ENCODE peak calls at places on chromosomes 16 and 17, in six cellular contexts. Z, Y, L, I, R and Q are unnamed samples. For H3K4me1, the result is how much of the 10 kb centered on the place peaks cover.

GRCh38 chr17:28480278-28480677 is 6.8 kb downstream of the SLC13A2 start:
- DNase-seq in Z (no peak), Y (no peak), L (no peak), I (no peak), R (no peak), Q (no peak)

GRCh38 chr16:29124828-29125227 is 140.0 kb downstream of the LAT start:
- DNase-seq in Z (no peak), Y (no peak), L (no peak), I (no peak), R (no peak), Q (no peak)

GRCh38 chr17:64448665-64449512 is at the start of gene MILR1:
- DNase-seq in Z (peak), Y (peak), L (no peak), I (peak), R (no peak), Q (no peak)

GRCh38 chr17:63685021-63685420 is 14.9 kb downstream of the LIMD2 start:
- DNase-seq in Z (no peak), Y (no peak), L (no peak), I (no peak), R (no peak), Q (no peak)

GRCh38 chr16:12141556-12141955 is 165.0 kb downstream of the SNX29 start:
- DNase-seq in Z (no peak), Y (no peak), L (no peak), I (no peak), R (no peak), Q (no peak)

GRCh38 chr16:75462804-75463203 is 1.7 kb downstream of the TMEM170A start:
- DNase-seq in Z (no peak), Y (no peak), L (no peak), I (no peak), R (no peak), Q (no peak)

GRCh38 chr16:74626741-74627416 is 20.0 kb upstream of the GLG1 start:
- DNase-seq in Z (no peak), Y (no peak), L (no peak), I (no peak), R (no peak), Q (no peak)

GRCh38 chr17:65092262-65092661 is 35.7 kb upstream of the GNA13 start:
- DNase-seq in Z (no peak), Y (no peak), L (no peak), I (peak), R (no peak), Q (no peak)

GRCh38 chr16:3038256-3038655 is 1.5 kb upstream of the BICDL2 start:
- DNase-seq in Z (no peak), Y (no peak), L (no peak), I (no peak), R (no peak), Q (no peak)

GRCh38 chr16:25065899-25066298 is 45.6 kb upstream of the LCMT1 start:
- DNase-seq in Z (no peak), Y (no peak), L (no peak), I (no peak), R (no peak), Q (peak)

DNA sequence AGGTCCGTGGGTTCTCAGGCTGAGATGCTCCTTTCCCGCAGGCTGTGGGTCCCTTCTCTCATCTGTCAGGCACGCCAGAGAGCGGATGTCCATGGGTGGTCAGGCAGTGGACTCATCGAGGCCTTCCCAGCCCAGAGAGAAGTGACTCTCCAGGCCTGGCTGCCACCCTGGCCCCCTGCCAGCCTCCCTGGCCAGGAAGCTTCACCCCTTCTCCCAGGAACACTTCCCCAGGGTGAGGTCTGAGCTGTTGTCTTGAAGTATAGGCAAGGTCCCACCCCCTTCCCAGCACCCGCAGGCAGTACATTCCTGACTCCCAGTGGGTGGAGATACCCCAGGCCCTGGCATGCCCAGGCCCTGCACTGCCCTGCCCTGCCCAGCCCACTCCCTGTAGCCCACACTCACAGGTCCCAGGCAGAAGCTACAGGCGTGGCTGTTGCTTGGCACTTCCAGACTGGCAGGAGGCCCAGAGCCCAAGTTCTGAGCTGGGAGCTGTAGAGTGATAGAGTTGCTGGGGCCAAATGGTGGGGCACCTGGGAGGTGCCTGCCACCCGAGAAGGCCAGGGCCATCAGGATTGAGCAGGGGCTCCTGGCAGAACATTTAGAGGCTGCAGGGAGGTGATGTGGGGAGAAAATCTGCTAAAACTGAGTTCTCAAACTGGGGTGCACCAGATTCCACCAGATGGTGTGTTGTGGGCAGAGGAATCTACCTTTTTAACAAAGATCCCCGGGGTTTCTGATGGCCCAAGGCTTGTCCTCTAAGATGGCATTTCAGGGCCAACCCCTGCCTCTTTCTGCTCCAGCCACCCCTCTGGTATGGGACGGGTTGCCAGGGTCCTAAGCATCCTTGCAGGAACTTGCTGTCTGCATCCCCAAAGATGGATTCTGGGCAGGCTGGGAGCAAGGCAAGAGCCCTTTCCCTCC is 6.7 kb downstream of the ITGA3 start:
- DNase-seq in Z (peak), Y (peak), L (no peak), I (peak), R (peak), Q (peak)
- TF ChIP-seq POLR2A in Z (peak), Y (peak), L (no peak), I (peak), R (peak), Q (no peak)

DNA sequence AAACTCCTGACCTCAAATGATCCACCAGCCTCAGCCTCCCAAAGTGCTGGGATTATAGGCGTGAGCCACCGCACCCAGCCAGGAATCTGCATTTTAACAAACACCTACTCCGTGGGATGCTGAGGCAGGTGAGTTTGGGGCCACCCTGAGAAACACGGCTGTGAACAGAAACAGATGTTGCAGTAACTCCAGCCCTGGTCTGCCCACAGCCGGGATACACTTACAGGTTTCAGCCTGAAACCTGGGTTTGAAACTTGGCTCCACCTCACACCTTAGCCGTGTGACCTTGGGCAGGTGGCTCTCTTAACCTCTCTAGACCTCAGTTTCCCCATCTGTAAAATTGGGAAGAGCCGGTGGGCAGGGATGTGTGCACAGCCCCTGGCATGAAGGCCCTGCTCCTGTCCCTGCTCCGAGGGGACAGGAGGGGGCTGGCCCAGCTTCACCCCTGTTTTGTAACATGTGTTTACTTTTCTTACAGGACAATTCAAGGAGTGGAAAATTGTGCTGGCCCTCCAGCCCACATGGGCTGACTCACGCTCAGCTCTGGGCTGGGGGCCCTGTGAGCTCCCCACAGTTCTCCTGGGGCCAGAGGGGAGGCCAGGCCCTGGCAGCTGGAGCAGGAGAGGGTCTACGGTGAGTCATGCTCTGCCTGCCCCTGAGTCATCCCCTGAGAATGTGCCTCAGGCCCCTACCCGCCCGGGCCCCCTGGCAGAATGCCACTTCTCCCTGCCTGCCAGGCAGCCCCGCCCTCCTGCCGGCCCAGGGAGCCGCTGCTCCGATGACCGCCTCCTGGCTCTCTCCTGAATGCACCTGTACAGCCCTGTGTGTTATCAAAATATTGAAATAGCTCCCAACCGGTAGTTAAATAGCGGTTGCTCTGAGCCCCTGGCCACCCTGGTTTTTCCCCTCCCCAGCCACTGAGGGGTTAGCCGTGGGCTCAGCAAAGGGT is 7.7 kb upstream of the PPL start:
- DNase-seq in Z (peak), Y (peak), L (peak), I (peak), R (peak), Q (peak)
- H3K4me1 ChIP-seq in Z (under half), Y (under half), L (under half), I (half or more), R (under half), Q (under half)

GRCh38 chr16:84617631-84618427 is at the start of gene COTL1:
- DNase-seq in Z (peak), Y (peak), L (peak), I (peak), R (peak), Q (peak)
- TF ChIP-seq POLR2A in Z (peak), Y (peak), L (no peak), I (peak), R (peak), Q (peak)

DNA sequence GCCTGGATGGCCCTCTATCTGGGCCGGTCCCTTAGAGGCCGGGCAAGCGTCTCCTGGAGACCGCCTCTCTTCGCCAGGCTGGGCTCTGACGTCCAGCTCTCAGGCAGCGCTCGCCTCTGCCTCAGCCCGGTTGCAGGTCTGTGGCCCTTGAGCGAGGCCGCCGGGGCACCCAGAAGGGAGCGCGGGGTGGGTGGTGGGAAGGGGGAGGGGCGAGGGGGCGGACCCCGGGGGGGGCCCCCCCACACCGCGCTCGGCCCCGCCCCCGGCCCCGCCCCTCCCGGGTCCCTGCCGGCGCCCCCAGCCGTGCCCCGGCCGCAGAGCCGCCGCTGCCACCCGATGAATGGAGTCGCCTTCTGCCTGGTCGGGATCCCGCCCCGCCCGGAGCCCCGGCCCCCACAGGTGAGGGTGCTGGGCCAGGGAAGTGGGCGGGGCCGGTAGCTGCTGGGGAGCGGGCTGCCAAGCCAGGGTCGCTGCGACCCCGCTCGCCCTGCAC is at the start of gene ARHGAP23:
- DNase-seq in Z (peak), Y (no peak), L (no peak), I (peak), R (peak), Q (peak)
- H3K4me1 ChIP-seq in Z (half or more), Y (under half), L (half or more), I (under half), R (under half), Q (under half)

GRCh38 chr17:48276776-48277175 is 153.2 kb downstream of the SKAP1 start:
- DNase-seq in Z (no peak), Y (no peak), L (no peak), I (no peak), R (no peak), Q (no peak)
- TF ChIP-seq POLR2A in Z (no peak), Y (no peak), L (no peak), I (no peak), R (no peak), Q (no peak)

GRCh38 chr17:77207689-77208216 is 67.0 kb downstream of the SEC14L1 start:
- DNase-seq in Z (no peak), Y (no peak), L (no peak), I (no peak), R (no peak), Q (no peak)

GRCh38 chr17:77210331-77210730 is 69.6 kb downstream of the SEC14L1 start:
- DNase-seq in Z (no peak), Y (peak), L (no peak), I (no peak), R (no peak), Q (no peak)

GRCh38 chr17:77208217-77208808 is 67.5 kb downstream of the SEC14L1 start:
- DNase-seq in Z (peak), Y (peak), L (no peak), I (no peak), R (no peak), Q (no peak)

GRCh38 chr17:77208856-77209255 is 68.1 kb downstream of the SEC14L1 start:
- DNase-seq in Z (no peak), Y (no peak), L (no peak), I (no peak), R (no peak), Q (no peak)

DNA sequence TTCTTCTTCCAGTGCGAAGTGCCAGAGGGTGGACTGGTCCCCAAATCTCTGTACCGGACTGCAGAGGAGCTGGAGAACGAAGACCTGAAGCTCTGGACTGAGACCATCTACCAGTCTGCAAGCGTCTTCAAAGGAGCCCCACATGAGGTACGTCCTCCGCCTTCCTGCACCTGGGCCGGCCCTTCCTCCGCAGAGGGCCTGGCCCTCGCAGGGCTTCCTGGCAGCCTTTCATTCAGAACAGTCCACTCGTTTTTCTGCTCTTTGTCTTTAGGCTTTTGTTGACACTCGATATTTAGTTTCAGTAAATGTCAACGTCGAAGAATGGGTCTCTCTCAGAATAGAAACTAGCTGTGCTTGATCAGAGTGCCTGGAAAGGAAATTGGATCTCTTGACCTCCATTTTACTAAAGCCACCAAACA is 68.6 kb downstream of the SEC14L1 start:
- DNase-seq in Z (no peak), Y (no peak), L (no peak), I (no peak), R (no peak), Q (no peak)
- H3K4me1 ChIP-seq in Z (half or more), Y (under half), L (under half), I (under half), R (under half), Q (under half)

GRCh38 chr17:7557825-7558543 is 566 bp upstream of the TNFSF13 start:
- DNase-seq in Z (peak), Y (peak), L (peak), I (no peak), R (peak), Q (peak)
- TF ChIP-seq POLR2A in Z (peak), Y (peak), L (no peak), I (no peak), R (peak), Q (peak)

GRCh38 chr16:67196881-67197280 is 2.0 kb upstream of the ELMO3 start:
- DNase-seq in Z (no peak), Y (no peak), L (no peak), I (no peak), R (no peak), Q (no peak)

GRCh38 chr16:67197704-67198103 is 1.2 kb upstream of the ELMO3 start:
- DNase-seq in Z (no peak), Y (no peak), L (no peak), I (no peak), R (no peak), Q (no peak)

GRCh38 chr16:67194257-67194656 is 2.3 kb downstream of the E2F4 start:
- DNase-seq in Z (no peak), Y (no peak), L (no peak), I (no peak), R (no peak), Q (no peak)

GRCh38 chr16:67198238-67198734 is 645 bp upstream of the ELMO3 start:
- DNase-seq in Z (no peak), Y (no peak), L (no peak), I (peak), R (peak), Q (peak)

GRCh38 chr16:67195676-67196075 is 3.3 kb upstream of the ELMO3 start:
- DNase-seq in Z (no peak), Y (no peak), L (no peak), I (no peak), R (no peak), Q (no peak)
- H3K4me1 ChIP-seq in Z (under half), Y (under half), L (half or more), I (under half), R (under half), Q (under half)